ENCODE peak calls at places on chromosomes 5 and 9, in eight cellular contexts. U, S, Y, J, D, R, A and X are unnamed samples.

GRCh38 chr5:32654427-32654826 is 56.7 kb upstream of the NPR3 start:
- DNase-seq in U (no peak), S (no peak), Y (no peak), J (no peak), D (no peak), R (no peak), A (no peak), X (no peak)

GRCh38 chr5:176547811-176548210 is 1.3 kb upstream of the CDHR2 start:
- DNase-seq in U (no peak), S (no peak), Y (no peak), J (no peak), D (no peak), R (no peak), A (no peak), X (no peak)

GRCh38 chr5:65742565-65743231 is 20.7 kb downstream of the NLN start:
- DNase-seq in U (peak), S (no peak), Y (peak), J (no peak), D (no peak), R (peak), A (no peak), X (no peak)

GRCh38 chr5:126877011-126877410 is 100.1 kb downstream of the LMNB1 start:
- DNase-seq in U (no peak), S (no peak), Y (no peak), J (no peak), D (no peak), R (no peak), A (no peak), X (no peak)

GRCh38 chr5:178277866-178278265 is 45.3 kb upstream of the PHYKPL start:
- DNase-seq in U (no peak), S (no peak), Y (no peak), J (peak), D (no peak), R (no peak), A (no peak), X (no peak)

GRCh38 chr5:166781729-166782128 is 1509.7 kb upstream of the WWC1 start:
- DNase-seq in U (no peak), S (no peak), Y (no peak), J (no peak), D (no peak), R (no peak), A (peak), X (no peak)

GRCh38 chr5:2205596-2205995 is 322.9 kb upstream of the IRX4 start:
- DNase-seq in U (no peak), S (no peak), Y (no peak), J (no peak), D (no peak), R (no peak), A (no peak), X (no peak)

GRCh38 chr5:68046445-68046844 is 169.1 kb upstream of the PIK3R1 start:
- DNase-seq in U (no peak), S (no peak), Y (peak), J (no peak), D (no peak), R (peak), A (no peak), X (peak)

GRCh38 chr9:88476491-88477271 is 58.3 kb upstream of the NXNL2 start:
- DNase-seq in U (no peak), S (no peak), Y (no peak), J (no peak), D (no peak), R (peak), A (no peak), X (peak)

GRCh38 chr9:34578241-34579096 is 11.1 kb downstream of the CNTFR start:
- DNase-seq in U (no peak), S (peak), Y (no peak), J (no peak), D (no peak), R (no peak), A (peak), X (peak)

GRCh38 chr5:141488591-141489478 is at the start of gene PCDHGC5:
- DNase-seq in U (no peak), S (peak), Y (no peak), J (no peak), D (no peak), R (peak), A (no peak), X (no peak)

GRCh38 chr5:1817261-1818043 is 16.2 kb downstream of the NDUFS6 start:
- DNase-seq in U (no peak), S (no peak), Y (no peak), J (no peak), D (no peak), R (no peak), A (no peak), X (no peak)

GRCh38 chr5:173928871-173929574 is 40.9 kb downstream of the CPEB4 start:
- DNase-seq in U (no peak), S (no peak), Y (no peak), J (no peak), D (no peak), R (no peak), A (no peak), X (no peak)

GRCh38 chr5:176383248-176383905 is 5.0 kb downstream of the NOP16 start:
- DNase-seq in U (no peak), S (no peak), Y (no peak), J (no peak), D (no peak), R (no peak), A (no peak), X (no peak)

GRCh38 chr5:68848086-68848485 is 245.7 kb upstream of the SLC30A5 start:
- DNase-seq in U (no peak), S (no peak), Y (peak), J (no peak), D (no peak), R (no peak), A (no peak), X (peak)